ENCODE peak calls at places on chromosomes 12 and 14, in eight cellular contexts. I, Z, W, B, K, S, F and L are unnamed samples.

GRCh38 chr14:105315211-105315721 is 718 bp downstream of the PACS2 start:
- DNase-seq in K (no peak), F (peak), B (peak), S (peak), W (peak), Z (peak), I (peak), L (no peak)

GRCh38 chr14:64444984-64445845 is 20.1 kb upstream of the AKAP5 start:
- DNase-seq in K (peak), Z (no peak), B (no peak), I (no peak), W (no peak), S (no peak), F (peak), L (peak)

GRCh38 chr12:65649126-65649525 is 175.2 kb upstream of the HMGA2 start:
- DNase-seq in K (peak), S (no peak), W (no peak), Z (no peak), F (no peak), I (no peak), B (no peak), L (no peak)

GRCh38 chr12:52769946-52770345 is 7.2 kb downstream of the KRT76 start:
- DNase-seq in I (no peak), S (no peak), K (no peak), F (no peak), W (no peak), B (no peak), Z (no peak), L (no peak)

GRCh38 chr12:107304588-107305532 is 211.5 kb upstream of the CRY1 start:
- DNase-seq in I (no peak), S (no peak), B (no peak), F (no peak), W (no peak), Z (no peak), K (no peak), L (no peak)

GRCh38 chr12:59407799-59408198 is 188.0 kb upstream of the SLC16A7 start:
- DNase-seq in B (no peak), Z (no peak), K (no peak), F (no peak), I (no peak), W (no peak), S (no peak), L (no peak)

GRCh38 chr12:45343269-45344051 is 127.6 kb downstream of the ANO6 start:
- DNase-seq in F (no peak), W (no peak), Z (no peak), S (no peak), B (no peak), K (peak), I (no peak), L (no peak)

GRCh38 chr14:90850487-90850886 is 34.3 kb upstream of the TTC7B start:
- DNase-seq in Z (no peak), S (no peak), K (no peak), F (no peak), I (no peak), B (no peak), W (no peak), L (no peak)

GRCh38 chr14:103198429-103199140 is 75.3 kb downstream of the TNFAIP2 start:
- DNase-seq in Z (no peak), W (no peak), F (no peak), I (no peak), S (no peak), B (no peak), K (no peak), L (no peak)

GRCh38 chr14:29928342-29928640 is 644 bp upstream of the PRKD1 start:
- DNase-seq in F (no peak), B (no peak), Z (no peak), I (no peak), S (no peak), W (no peak), K (no peak), L (no peak)

GRCh38 chr12:49301759-49302158 is 6.8 kb downstream of the PRPH start:
- DNase-seq in B (no peak), W (no peak), Z (no peak), F (no peak), I (no peak), K (no peak), S (no peak), L (no peak)

GRCh38 chr12:21677622-21678277 is 20.1 kb upstream of the LDHB start:
- DNase-seq in I (no peak), Z (no peak), F (no peak), W (peak), K (no peak), B (no peak), S (no peak), L (no peak)

GRCh38 chr14:76719664-76720063 is 41.6 kb upstream of the VASH1 start:
- DNase-seq in S (no peak), K (no peak), F (no peak), B (no peak), Z (no peak), I (no peak), W (no peak), L (peak)

GRCh38 chr12:57746025-57746424 is 1.2 kb downstream of the TSPAN31 start:
- DNase-seq in F (no peak), I (no peak), K (no peak), W (no peak), Z (no peak), B (no peak), S (no peak), L (no peak)

GRCh38 chr14:55874785-55875184 is 243.4 kb upstream of the PELI2 start:
- DNase-seq in S (no peak), I (no peak), W (no peak), B (no peak), K (no peak), F (no peak), Z (no peak), L (no peak)

GRCh38 chr14:103801459-103801858 is 45.9 kb downstream of the PPP1R13B start:
- DNase-seq in W (no peak), F (no peak), I (no peak), S (no peak), K (peak), B (no peak), Z (no peak), L (no peak)

GRCh38 chr12:68199127-68199526 is 26.5 kb downstream of the IL26 start:
- DNase-seq in S (no peak), W (no peak), I (no peak), F (no peak), Z (no peak), K (no peak), B (no peak), L (no peak)

GRCh38 chr12:53727310-53728041 is at the start of gene CALCOCO1:
- DNase-seq in B (peak), W (peak), I (peak), K (peak), F (peak), S (peak), Z (peak), L (peak)

GRCh38 chr12:116172224-116172849 is 105.2 kb downstream of the MED13L start:
- DNase-seq in K (no peak), S (no peak), B (no peak), F (no peak), I (no peak), Z (no peak), W (no peak), L (no peak)

DNA sequence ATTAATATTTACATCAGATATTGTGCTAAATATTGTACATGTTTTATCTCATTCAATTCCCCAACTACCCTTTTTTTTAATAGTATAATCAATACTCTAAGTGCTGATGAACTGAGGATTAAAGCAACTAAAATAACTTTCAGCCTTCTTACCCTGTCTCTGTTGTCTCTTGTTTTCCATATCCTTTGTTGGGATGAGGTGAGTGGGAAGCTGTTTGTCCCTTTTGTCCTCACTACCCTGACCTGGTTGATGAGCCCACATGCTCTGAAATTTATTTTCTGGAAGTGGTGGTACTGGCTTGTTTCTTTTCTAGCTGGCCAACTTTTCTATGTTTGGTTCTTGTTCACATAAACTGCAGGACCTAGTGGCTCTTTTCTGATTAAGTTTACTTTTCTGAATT is 9.6 kb upstream of the ART4 start:
- DNase-seq in F (no peak), S (no peak), Z (no peak), K (no peak), W (no peak), B (no peak), I (no peak), L (no peak)
- TF ChIP-seq CTCF in F (no peak), S (no peak), Z (no peak), K (no peak), W (no peak), B (no peak), I (no peak), L (no peak)

GRCh38 chr12:73947627-73948026 is 590.0 kb upstream of the ATXN7L3B start:
- DNase-seq in B (no peak), Z (no peak), I (no peak), S (no peak), F (no peak), W (no peak), K (no peak), L (no peak)
- TF ChIP-seq CTCF in B (no peak), Z (no peak), I (no peak), S (no peak), F (no peak), W (no peak), K (no peak), L (no peak)

GRCh38 chr14:77760381-77761204 is at the start of gene SNW1:
- DNase-seq in I (peak), B (peak), F (peak), S (peak), K (peak), W (peak), Z (peak), L (peak)
- TF ChIP-seq CTCF in I (peak), B (no peak), F (no peak), S (no peak), K (peak), W (no peak), Z (no peak), L (peak)

GRCh38 chr14:65599375-65599774 is 186.8 kb downstream of the FUT8 start:
- DNase-seq in B (no peak), K (peak), S (no peak), W (no peak), Z (no peak), I (no peak), F (no peak), L (no peak)
- TF ChIP-seq CTCF in B (no peak), K (no peak), S (no peak), W (no peak), Z (no peak), I (no peak), F (no peak), L (no peak)

DNA sequence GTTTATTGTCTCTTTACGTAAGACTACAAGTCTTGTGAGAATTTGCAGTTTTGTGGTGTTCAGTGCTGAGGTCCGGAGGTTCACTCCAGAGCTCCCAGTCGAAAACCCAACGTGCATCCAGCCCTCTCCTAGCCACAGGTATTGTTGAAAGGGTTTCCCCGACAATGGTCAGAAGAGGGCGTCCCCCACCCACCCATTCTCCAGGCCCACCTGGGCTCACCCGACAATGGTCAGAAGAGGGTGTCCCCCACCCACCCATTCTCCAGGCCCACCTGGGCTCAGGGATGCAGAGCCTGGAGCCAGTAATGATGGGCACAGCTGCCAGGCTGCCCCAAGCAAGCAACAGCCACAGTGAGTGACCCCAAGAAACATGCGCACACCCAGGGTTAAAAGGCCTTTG is 126.8 kb upstream of the EVL start:
- DNase-seq in W (no peak), S (no peak), I (no peak), K (no peak), B (no peak), F (no peak), Z (no peak), L (no peak)
- TF ChIP-seq CTCF in W (no peak), S (no peak), I (no peak), K (no peak), B (no peak), F (no peak), Z (no peak), L (no peak)

DNA sequence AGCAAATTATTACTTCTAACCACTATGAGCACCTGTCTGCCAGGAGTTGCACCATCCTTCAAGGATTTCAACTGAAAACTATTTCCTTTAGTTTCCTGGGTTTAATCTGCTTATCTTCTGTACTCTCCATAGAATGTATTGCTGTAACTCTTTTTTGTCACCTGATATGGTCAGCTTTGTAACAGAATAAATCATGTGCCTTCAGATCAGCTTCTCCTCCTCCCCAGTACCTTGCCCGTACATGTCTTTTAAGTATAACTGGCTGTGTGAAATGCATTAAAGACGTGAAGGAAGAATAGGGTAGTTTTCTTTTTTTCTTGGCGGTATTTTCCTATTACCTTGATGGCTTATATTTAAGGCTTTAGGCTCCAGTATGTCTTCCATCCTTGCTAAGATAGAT is 200.4 kb upstream of the NAV3 start:
- DNase-seq in Z (no peak), S (no peak), K (no peak), W (no peak), I (no peak), B (no peak), F (no peak), L (no peak)
- TF ChIP-seq CTCF in Z (no peak), S (no peak), K (no peak), W (no peak), I (no peak), B (no peak), F (no peak), L (no peak)